ENCODE peak calls at places on chromosomes 11 and 22, in four cellular contexts. One of them, this sample, is unnamed.

GRCh38 chr11:17208257-17208999 is 642 bp upstream of the PIK3C2A start:
- DNase-seq in non-pigmented ciliary epithelial cell: no peak
- DNase-seq in MCF 10A: peak
- DNase-seq in amniotic epithelial cell: peak
- DNase-seq in this sample: peak

GRCh38 chr11:2097356-2097997 is 41.7 kb downstream of the IGF2 start:
- DNase-seq in non-pigmented ciliary epithelial cell: no peak
- DNase-seq in amniotic epithelial cell: peak
- DNase-seq in MCF 10A: peak
- DNase-seq in this sample: no peak

GRCh38 chr11:5071815-5072214 is 2.4 kb downstream of the OR52E1 start:
- DNase-seq in amniotic epithelial cell: no peak
- DNase-seq in MCF 10A: no peak
- DNase-seq in non-pigmented ciliary epithelial cell: no peak
- DNase-seq in this sample: no peak

GRCh38 chr22:19565921-19566598 is 41.9 kb upstream of the CLDN5 start:
- DNase-seq in MCF 10A: peak
- DNase-seq in non-pigmented ciliary epithelial cell: no peak
- DNase-seq in amniotic epithelial cell: no peak
- DNase-seq in this sample: peak

GRCh38 chr11:23405350-23405937 is 545.2 kb upstream of the CCDC179 start:
- DNase-seq in non-pigmented ciliary epithelial cell: no peak
- DNase-seq in MCF 10A: no peak
- DNase-seq in amniotic epithelial cell: no peak
- DNase-seq in this sample: no peak

GRCh38 chr22:49230194-49230577 is 597.5 kb downstream of the BRD1 start:
- DNase-seq in amniotic epithelial cell: no peak
- DNase-seq in MCF 10A: no peak
- DNase-seq in non-pigmented ciliary epithelial cell: no peak
- DNase-seq in this sample: no peak

GRCh38 chr22:41976961-41977566 is 7.8 kb downstream of the SEPTIN3 start:
- DNase-seq in non-pigmented ciliary epithelial cell: no peak
- DNase-seq in amniotic epithelial cell: no peak
- DNase-seq in MCF 10A: no peak
- DNase-seq in this sample: no peak

GRCh38 chr11:34208266-34209135 is 103.1 kb downstream of the NAT10 start:
- DNase-seq in amniotic epithelial cell: peak
- DNase-seq in non-pigmented ciliary epithelial cell: no peak
- DNase-seq in MCF 10A: peak
- DNase-seq in this sample: no peak